ENCODE peak calls at places on chromosomes 5 and 9, in eight cellular contexts. Y is upper lobe of left lung, L is dorsolateral prefrontal cortex, H is H9, O is foreskin fibroblast, T is AG09319, I is heart right ventricle, J is WTC11. R is an unnamed sample.

GRCh38 chr5:128116445-128116844 is 32.9 kb downstream of the SLC12A2 start:
- DNase-seq in Y (no peak), L (no peak), H (no peak), O (no peak), T (no peak), I (no peak), J (no peak), R (no peak)

GRCh38 chr9:3939820-3940219 is 360.0 kb downstream of the GLIS3 start:
- DNase-seq in Y (no peak), L (no peak), H (no peak), O (no peak), T (no peak), I (no peak), J (no peak), R (no peak)

GRCh38 chr5:177309351-177310191 is 2.1 kb downstream of the MXD3 start:
- DNase-seq in Y (peak; percentile 83), L (no peak), H (peak; percentile 96), O (peak; percentile 49), T (no peak), I (peak; percentile 50), J (peak; percentile 88), R (peak; percentile 78)

GRCh38 chr9:97320080-97320642 is 12.7 kb downstream of the CCDC180 start:
- DNase-seq in Y (no peak), L (no peak), H (no peak), O (no peak), T (no peak), I (no peak), J (no peak), R (no peak)

GRCh38 chr5:177300236-177300880 is 3.2 kb downstream of the RAB24 start:
- DNase-seq in Y (peak; percentile 78), L (no peak), H (peak; percentile 70), O (peak; percentile 41), T (no peak), I (peak; percentile 83), J (no peak), R (no peak)

GRCh38 chr9:70589571-70590263 is 175.3 kb upstream of the KLF9 start:
- DNase-seq in Y (no peak), L (no peak), H (no peak), O (peak; percentile 76), T (peak; percentile 71), I (peak; percentile 61), J (no peak), R (no peak)

GRCh38 chr9:79489241-79490000 is 82.3 kb upstream of the TLE4 start:
- DNase-seq in Y (peak; percentile 21), L (peak; percentile 78), H (no peak), O (peak; percentile 79), T (no peak), I (no peak), J (no peak), R (no peak)

GRCh38 chr9:15889555-15889954 is 336.7 kb downstream of the CCDC171 start:
- DNase-seq in Y (no peak), L (no peak), H (no peak), O (peak; percentile 20), T (no peak), I (no peak), J (no peak), R (no peak)

GRCh38 chr5:83540105-83540504 is 68.6 kb downstream of the VCAN start:
- DNase-seq in Y (no peak), L (no peak), H (no peak), O (no peak), T (no peak), I (no peak), J (no peak), R (no peak)

GRCh38 chr9:127181315-127181580 is 58.8 kb upstream of the ANGPTL2 start:
- DNase-seq in Y (peak; percentile 19), L (no peak), H (no peak), O (no peak), T (no peak), I (no peak), J (no peak), R (no peak)
- TF ChIP-seq CTCF in Y (no peak), L (no peak), H (no peak), O (no peak), T (no peak), I (no peak), J (no peak), R (no peak)

GRCh38 chr5:169992789-169993188 is 12.5 kb upstream of the INSYN2B start:
- DNase-seq in Y (no peak), L (no peak), H (no peak), O (no peak), T (no peak), I (no peak), J (no peak), R (no peak)

GRCh38 chr5:169988947-169989346 is 8.7 kb upstream of the INSYN2B start:
- DNase-seq in Y (no peak), L (no peak), H (no peak), O (peak; percentile 30), T (no peak), I (no peak), J (no peak), R (no peak)

DNA sequence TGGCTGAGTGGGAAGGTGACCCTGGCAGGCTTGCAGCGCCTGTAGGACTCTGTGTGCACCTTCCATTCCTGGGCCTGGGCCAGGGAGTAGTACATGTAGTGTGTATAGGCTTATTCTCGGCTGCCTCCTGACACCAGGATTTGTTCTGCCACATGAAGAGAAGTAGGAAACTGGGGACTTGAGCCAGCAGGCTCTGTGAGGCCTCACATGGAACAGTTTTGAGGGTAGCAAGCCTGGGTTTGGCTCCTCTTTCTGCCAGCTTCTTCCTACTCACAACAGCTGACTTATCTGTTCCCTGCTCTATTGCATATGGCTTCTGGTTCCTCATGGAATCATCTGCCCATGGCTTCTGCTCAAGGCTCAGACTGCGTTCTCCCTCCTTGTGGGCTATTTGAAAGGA is 10.8 kb upstream of the INSYN2B start:
- DNase-seq in Y (no peak), L (no peak), H (no peak), O (no peak), T (no peak), I (no peak), J (no peak), R (no peak)
- TF ChIP-seq CTCF in Y (no peak), L (no peak), H (no peak), O (no peak), T (no peak), I (no peak), J (no peak), R (no peak)

GRCh38 chr5:10987291-10987806 is 226.3 kb upstream of the DAP start:
- DNase-seq in Y (no peak), L (no peak), H (no peak), O (no peak), T (no peak), I (no peak), J (no peak), R (no peak)

GRCh38 chr5:10985711-10986110 is 224.7 kb upstream of the DAP start:
- DNase-seq in Y (no peak), L (no peak), H (no peak), O (no peak), T (no peak), I (no peak), J (no peak), R (no peak)

GRCh38 chr5:10988637-10989036 is 227.6 kb upstream of the DAP start:
- DNase-seq in Y (no peak), L (no peak), H (no peak), O (no peak), T (no peak), I (no peak), J (no peak), R (no peak)

GRCh38 chr5:10989577-10990263 is 228.7 kb upstream of the DAP start:
- DNase-seq in Y (no peak), L (no peak), H (no peak), O (no peak), T (no peak), I (peak; percentile 27), J (no peak), R (no peak)

DNA sequence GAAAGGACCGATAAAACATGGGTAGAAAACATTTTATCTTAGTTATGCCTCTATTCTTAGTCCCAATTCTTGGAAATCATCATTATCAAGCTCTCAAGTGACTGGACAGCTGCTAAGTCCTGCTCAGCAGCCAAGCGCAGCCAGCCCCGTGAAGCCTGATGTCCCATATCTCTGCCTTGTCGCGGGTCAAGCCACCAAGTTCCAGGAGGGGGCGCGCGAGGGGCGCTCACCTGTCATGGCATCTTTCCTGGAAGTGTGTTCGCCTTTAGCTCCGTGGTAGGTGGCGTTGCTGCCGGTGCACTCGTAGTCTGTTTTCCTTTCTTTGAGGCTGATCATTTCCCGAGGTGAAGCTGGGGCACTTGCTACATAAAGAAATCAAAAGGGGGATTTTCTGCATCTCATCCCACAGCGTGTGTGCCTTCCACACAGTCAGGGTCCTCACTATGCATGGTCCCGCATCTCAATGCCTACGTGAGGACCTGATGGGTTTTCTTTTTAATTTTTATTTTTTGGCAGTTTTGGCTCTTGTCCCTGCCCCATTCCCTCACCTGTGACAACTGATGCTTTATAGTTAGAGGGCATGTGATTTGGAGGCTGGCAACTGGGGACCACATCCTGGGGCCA is 227.0 kb upstream of the DAP start:
- DNase-seq in Y (peak; percentile 77), L (no peak), H (peak; percentile 91), O (no peak), T (no peak), I (peak; percentile 77), J (peak; percentile 94), R (peak; percentile 88)
- TF ChIP-seq CTCF in Y (peak; percentile 34), L (peak; percentile 81), H (peak; percentile 96), O (peak; percentile 44), T (peak; percentile 45), I (peak; percentile 74), J (peak; percentile 88), R (peak; percentile 72)

GRCh38 chr9:94112716-94113465 is 28.6 kb downstream of the PTPDC1 start:
- DNase-seq in Y (no peak), L (no peak), H (no peak), O (no peak), T (no peak), I (no peak), J (no peak), R (no peak)

GRCh38 chr9:94108584-94108983 is 24.3 kb downstream of the PTPDC1 start:
- DNase-seq in Y (no peak), L (no peak), H (no peak), O (no peak), T (no peak), I (peak; percentile 31), J (no peak), R (no peak)

GRCh38 chr9:94111446-94111845 is 27.2 kb downstream of the PTPDC1 start:
- DNase-seq in Y (no peak), L (no peak), H (no peak), O (no peak), T (no peak), I (no peak), J (no peak), R (no peak)

GRCh38 chr9:94110821-94111252 is 26.6 kb downstream of the PTPDC1 start:
- DNase-seq in Y (no peak), L (no peak), H (no peak), O (peak; percentile 79), T (no peak), I (no peak), J (no peak), R (no peak)
- TF ChIP-seq CTCF in Y (no peak), L (no peak), H (no peak), O (no peak), T (no peak), I (no peak), J (no peak), R (no peak)

R was measured in mesothelial cell of epicardium.